ENCODE peak calls at places on chromosomes 7 and 10, in seven cellular contexts. One of them, this sample, is unnamed.

GRCh38 chr10:44962870-44963738 is 3.5 kb downstream of the RASSF4 start:
- DNase-seq in nephron progenitor cell: no peak
- DNase-seq in KBM-7: no peak
- DNase-seq in CD8-positive, alpha-beta T cell: no peak
- DNase-seq in skeletal muscle cell: peak
- DNase-seq in MCF 10A: no peak
- DNase-seq in SHP77: peak
- DNase-seq in this sample: peak

GRCh38 chr7:73503229-73503628 is 18.9 kb downstream of the BAZ1B start:
- DNase-seq in nephron progenitor cell: no peak
- DNase-seq in KBM-7: no peak
- DNase-seq in CD8-positive, alpha-beta T cell: no peak
- DNase-seq in skeletal muscle cell: no peak
- DNase-seq in MCF 10A: no peak
- DNase-seq in SHP77: no peak
- DNase-seq in this sample: no peak

GRCh38 chr7:32093415-32094408 is 23.5 kb upstream of the PDE1C start:
- DNase-seq in nephron progenitor cell: no peak
- DNase-seq in KBM-7: no peak
- DNase-seq in CD8-positive, alpha-beta T cell: no peak
- DNase-seq in skeletal muscle cell: peak
- DNase-seq in MCF 10A: peak
- DNase-seq in SHP77: no peak
- DNase-seq in this sample: no peak

GRCh38 chr10:71771821-71772617 is 1.3 kb downstream of the VSIR start:
- DNase-seq in nephron progenitor cell: no peak
- DNase-seq in KBM-7: peak
- DNase-seq in CD8-positive, alpha-beta T cell: no peak
- DNase-seq in skeletal muscle cell: no peak
- DNase-seq in MCF 10A: peak
- DNase-seq in SHP77: no peak
- DNase-seq in this sample: no peak

GRCh38 chr7:78345293-78345692 is 546.7 kb downstream of the PHTF2 start:
- DNase-seq in nephron progenitor cell: peak
- DNase-seq in KBM-7: no peak
- DNase-seq in CD8-positive, alpha-beta T cell: no peak
- DNase-seq in skeletal muscle cell: no peak
- DNase-seq in MCF 10A: no peak
- DNase-seq in SHP77: no peak
- DNase-seq in this sample: no peak

GRCh38 chr7:1671876-1672451 is 1.9 kb downstream of the ELFN1 start:
- DNase-seq in nephron progenitor cell: no peak
- DNase-seq in KBM-7: no peak
- DNase-seq in CD8-positive, alpha-beta T cell: no peak
- DNase-seq in skeletal muscle cell: no peak
- DNase-seq in MCF 10A: no peak
- DNase-seq in SHP77: no peak
- DNase-seq in this sample: peak

GRCh38 chr7:83468251-83468739 is 180.6 kb downstream of the SEMA3E start:
- DNase-seq in nephron progenitor cell: peak
- DNase-seq in KBM-7: peak
- DNase-seq in CD8-positive, alpha-beta T cell: no peak
- DNase-seq in skeletal muscle cell: peak
- DNase-seq in MCF 10A: peak
- DNase-seq in SHP77: peak
- DNase-seq in this sample: peak

GRCh38 chr7:39595102-39595620 is 28.2 kb upstream of the RALA start:
- DNase-seq in nephron progenitor cell: no peak
- DNase-seq in KBM-7: no peak
- DNase-seq in CD8-positive, alpha-beta T cell: no peak
- DNase-seq in skeletal muscle cell: no peak
- DNase-seq in MCF 10A: no peak
- DNase-seq in SHP77: peak
- DNase-seq in this sample: no peak

GRCh38 chr7:33895025-33895804 is 10.1 kb upstream of the BMPER start:
- DNase-seq in nephron progenitor cell: peak
- DNase-seq in KBM-7: peak
- DNase-seq in CD8-positive, alpha-beta T cell: peak
- DNase-seq in skeletal muscle cell: peak
- DNase-seq in MCF 10A: peak
- DNase-seq in SHP77: peak
- DNase-seq in this sample: peak

GRCh38 chr10:67256984-67257383 is 331.1 kb downstream of the LRRTM3 start:
- DNase-seq in nephron progenitor cell: no peak
- DNase-seq in KBM-7: no peak
- DNase-seq in CD8-positive, alpha-beta T cell: no peak
- DNase-seq in skeletal muscle cell: no peak
- DNase-seq in MCF 10A: no peak
- DNase-seq in SHP77: no peak
- DNase-seq in this sample: no peak

GRCh38 chr10:93072713-93073538 is 767 bp upstream of the CYP26A1 start:
- DNase-seq in nephron progenitor cell: no peak
- DNase-seq in KBM-7: no peak
- DNase-seq in CD8-positive, alpha-beta T cell: no peak
- DNase-seq in skeletal muscle cell: no peak
- DNase-seq in MCF 10A: no peak
- DNase-seq in SHP77: no peak
- DNase-seq in this sample: no peak

GRCh38 chr10:24042884-24043283 is 166.1 kb upstream of the KIAA1217 start:
- DNase-seq in nephron progenitor cell: no peak
- DNase-seq in KBM-7: no peak
- DNase-seq in CD8-positive, alpha-beta T cell: no peak
- DNase-seq in skeletal muscle cell: no peak
- DNase-seq in MCF 10A: no peak
- DNase-seq in SHP77: no peak
- DNase-seq in this sample: no peak

GRCh38 chr7:100509213-100509612 is 25.5 kb downstream of the NYAP1 start:
- DNase-seq in nephron progenitor cell: no peak
- DNase-seq in KBM-7: no peak
- DNase-seq in CD8-positive, alpha-beta T cell: no peak
- DNase-seq in skeletal muscle cell: peak
- DNase-seq in MCF 10A: peak
- DNase-seq in SHP77: peak
- DNase-seq in this sample: no peak

GRCh38 chr10:13853854-13854253 is 267.1 kb downstream of the PRPF18 start:
- DNase-seq in nephron progenitor cell: no peak
- DNase-seq in KBM-7: no peak
- DNase-seq in CD8-positive, alpha-beta T cell: no peak
- DNase-seq in skeletal muscle cell: no peak
- DNase-seq in MCF 10A: no peak
- DNase-seq in SHP77: no peak
- DNase-seq in this sample: no peak

GRCh38 chr7:102918865-102919264 is 6.1 kb downstream of the LRRC17 start:
- DNase-seq in nephron progenitor cell: no peak
- DNase-seq in KBM-7: no peak
- DNase-seq in CD8-positive, alpha-beta T cell: no peak
- DNase-seq in skeletal muscle cell: no peak
- DNase-seq in MCF 10A: no peak
- DNase-seq in SHP77: no peak
- DNase-seq in this sample: no peak